ENCODE peak calls at places on chromosome 3, in ten cellular contexts. G is kidney, O is psoas muscle, D is pancreas, F is A549, L is adrenal gland, B is GM23338, P is AG04450, M is brain microvascular endothelial cell, Z is neuronal stem cell. H is an unnamed sample.

GRCh38 chr3:143070977-143071551 is 48.5 kb upstream of the CHST2 start:
- DNase-seq in G (no peak), O (no peak), D (no peak), F (peak; percentile 48), L (no peak), B (peak; percentile 76), P (peak; percentile 46), M (peak; percentile 88), Z (no peak), H (peak; percentile 62)

GRCh38 chr3:124986153-124987143 is 51.9 kb upstream of the MUC13 start:
- DNase-seq in G (no peak), O (no peak), D (no peak), F (peak; percentile 78), L (peak; percentile 36), B (peak; percentile 66), P (peak; percentile 69), M (peak; percentile 85), Z (no peak), H (peak; percentile 98)

GRCh38 chr3:21062724-21063436 is 688.1 kb downstream of the ZNF385D start:
- DNase-seq in G (no peak), O (no peak), D (no peak), F (no peak), L (no peak), B (no peak), P (no peak), M (no peak), Z (no peak), H (peak; percentile 67)

GRCh38 chr3:11671648-11672100 is 28.0 kb upstream of the VGLL4 start:
- DNase-seq in G (no peak), O (no peak), D (no peak), F (peak; percentile 25), L (no peak), B (no peak), P (no peak), M (no peak), Z (no peak), H (peak; percentile 72)

GRCh38 chr3:50090985-50091384 is 2.3 kb downstream of the RBM5 start:
- DNase-seq in G (no peak), O (no peak), D (no peak), F (no peak), L (no peak), B (no peak), P (no peak), M (no peak), Z (no peak), H (no peak)

GRCh38 chr3:113110263-113110662 is 101.1 kb upstream of the BOC start:
- DNase-seq in G (no peak), O (no peak), D (no peak), F (no peak), L (no peak), B (no peak), P (no peak), M (no peak), Z (no peak), H (no peak)

GRCh38 chr3:52041118-52041847 is 15.1 kb downstream of the DUSP7 start:
- DNase-seq in G (peak; percentile 58), O (no peak), D (no peak), F (no peak), L (no peak), B (peak; percentile 48), P (no peak), M (no peak), Z (no peak), H (no peak)

GRCh38 chr3:106880206-106880605 is 497.0 kb upstream of the CCDC54 start:
- DNase-seq in G (no peak), O (no peak), D (no peak), F (no peak), L (no peak), B (peak; percentile 32), P (no peak), M (no peak), Z (no peak), H (no peak)

GRCh38 chr3:43863966-43864933 is 173.5 kb downstream of the ABHD5 start:
- DNase-seq in G (no peak), O (no peak), D (no peak), F (no peak), L (no peak), B (no peak), P (no peak), M (no peak), Z (no peak), H (no peak)

GRCh38 chr3:14201881-14202684 is 23.5 kb downstream of the LSM3 start:
- DNase-seq in G (no peak), O (no peak), D (no peak), F (no peak), L (no peak), B (no peak), P (no peak), M (no peak), Z (no peak), H (no peak)

GRCh38 chr3:108223928-108224327 is 1.7 kb upstream of the IFT57 start:
- DNase-seq in G (no peak), O (no peak), D (no peak), F (no peak), L (peak; percentile 23), B (no peak), P (no peak), M (no peak), Z (no peak), H (peak; percentile 52)

GRCh38 chr3:35633332-35634124 is 5.8 kb upstream of the ARPP21 start:
- DNase-seq in G (no peak), O (no peak), D (no peak), F (no peak), L (no peak), B (no peak), P (no peak), M (no peak), Z (no peak), H (no peak)
- H3K4me3 ChIP-seq in G (no peak overlapping the region), O (no peak overlapping the region), D (no peak overlapping the region), F (no peak overlapping the region), L (no peak overlapping the region), B (no peak overlapping the region), P (no peak overlapping the region), M (no peak overlapping the region), Z (no peak overlapping the region), H (no peak overlapping the region)

GRCh38 chr3:127762077-127762786 is 60.1 kb downstream of the MGLL start:
- DNase-seq in G (peak; percentile 12), O (peak; percentile 67), D (no peak), F (no peak), L (no peak), B (no peak), P (no peak), M (no peak), Z (no peak), H (peak; percentile 45)

GRCh38 chr3:127762787-127763105 is 59.6 kb downstream of the MGLL start:
- DNase-seq in G (no peak), O (no peak), D (no peak), F (no peak), L (no peak), B (no peak), P (no peak), M (no peak), Z (no peak), H (no peak)

GRCh38 chr3:127763816-127764215 is 58.5 kb downstream of the MGLL start:
- DNase-seq in G (no peak), O (peak; percentile 49), D (no peak), F (no peak), L (no peak), B (no peak), P (no peak), M (no peak), Z (no peak), H (no peak)

GRCh38 chr3:127764301-127764700 is 58.0 kb downstream of the MGLL start:
- DNase-seq in G (no peak), O (no peak), D (no peak), F (no peak), L (no peak), B (no peak), P (no peak), M (no peak), Z (no peak), H (no peak)

GRCh38 chr3:127763337-127763736 is 59.0 kb downstream of the MGLL start:
- DNase-seq in G (no peak), O (peak; percentile 43), D (no peak), F (no peak), L (no peak), B (no peak), P (no peak), M (no peak), Z (no peak), H (no peak)
- H3K27ac ChIP-seq in G (no peak overlapping the region), O (peak overlapping the region; percentile 83), D (no peak overlapping the region), F (peak overlapping the region; percentile 89), L (no peak overlapping the region), B (no peak overlapping the region), P (no peak overlapping the region), M (no peak overlapping the region), Z (no peak overlapping the region), H (no peak overlapping the region)

GRCh38 chr3:57949779-57950618 is 58.2 kb upstream of the FLNB start:
- DNase-seq in G (peak; percentile 89), O (peak; percentile 67), D (no peak), F (peak; percentile 56), L (peak; percentile 65), B (no peak), P (no peak), M (no peak), Z (no peak), H (peak; percentile 51)

GRCh38 chr3:57951106-57951882 is 56.9 kb upstream of the FLNB start:
- DNase-seq in G (peak; percentile 90), O (peak; percentile 79), D (no peak), F (peak; percentile 74), L (peak; percentile 92), B (no peak), P (peak; percentile 46), M (peak; percentile 81), Z (no peak), H (peak; percentile 84)

GRCh38 chr3:57953541-57953940 is 54.7 kb upstream of the FLNB start:
- DNase-seq in G (no peak), O (no peak), D (no peak), F (no peak), L (no peak), B (no peak), P (no peak), M (no peak), Z (no peak), H (no peak)

GRCh38 chr3:57952651-57953050 is 55.6 kb upstream of the FLNB start:
- DNase-seq in G (no peak), O (no peak), D (no peak), F (no peak), L (peak; percentile 8), B (no peak), P (no peak), M (no peak), Z (no peak), H (no peak)

GRCh38 chr3:57952208-57952631 is 56.0 kb upstream of the FLNB start:
- DNase-seq in G (peak; percentile 87), O (peak; percentile 64), D (no peak), F (peak; percentile 87), L (peak; percentile 61), B (peak; percentile 81), P (peak; percentile 93), M (peak; percentile 92), Z (no peak), H (peak; percentile 94)
- H3K4me3 ChIP-seq in G (no peak overlapping the region), O (no peak overlapping the region), D (no peak overlapping the region), F (no peak overlapping the region), L (no peak overlapping the region), B (no peak overlapping the region), P (no peak overlapping the region), M (no peak overlapping the region), Z (no peak overlapping the region), H (no peak overlapping the region)

DNA sequence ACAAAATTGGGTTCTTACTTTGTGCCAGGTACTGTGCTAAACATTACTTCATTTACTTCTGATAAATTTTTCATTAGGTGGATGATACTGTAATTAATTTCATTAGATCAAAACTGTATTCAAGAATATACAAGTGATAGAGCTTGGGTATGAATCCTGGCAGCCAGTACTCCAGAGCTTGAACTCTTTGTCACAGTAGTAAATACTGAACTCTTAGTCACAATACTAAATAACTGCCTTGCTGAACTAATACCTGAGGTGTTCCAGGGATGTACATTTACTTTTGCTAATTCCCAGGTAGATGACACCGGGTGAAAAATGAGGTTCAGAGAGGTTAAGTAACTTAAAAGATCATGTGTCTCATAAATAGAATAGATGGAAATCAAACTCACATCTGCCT is 20.3 kb downstream of the FXR1 start:
- DNase-seq in G (no peak), O (no peak), D (no peak), F (no peak), L (no peak), B (no peak), P (no peak), M (no peak), Z (no peak), H (no peak)
- H3K27ac ChIP-seq in G (no peak overlapping the region), O (peak overlapping the region; percentile 54), D (no peak overlapping the region), F (no peak overlapping the region), L (no peak overlapping the region), B (no peak overlapping the region), P (no peak overlapping the region), M (no peak overlapping the region), Z (no peak overlapping the region), H (no peak overlapping the region)